ENCODE peak calls at places on chromosomes 3 and 15, in six cellular contexts. R is stimulated activated naive B cell treated with anti-CD40 and anti-IgM and Interleukin-4, amounts not matched to agents 10 μg/mL and 1 μg/mL and 100 μg/mL, for 72 hours; K is heart right ventricle; A is pancreas; E is PC-3; I is GM23338. N is an unnamed sample.

GRCh38 chr15:90981681-90982080 is 12.7 kb downstream of the PRC1 start:
- ATAC-seq in R (peak; percentile 95), K (no peak), A (no peak), E (no peak), I (no peak), N (no peak)

GRCh38 chr15:65374334-65374733 is 3.5 kb downstream of the IGDCC3 start:
- ATAC-seq in R (no peak), K (no peak), A (no peak), E (no peak), I (no peak), N (no peak)

GRCh38 chr3:65925254-65925954 is 113.3 kb downstream of the MAGI1 start:
- ATAC-seq in R (no peak), K (peak; percentile 51), A (peak; percentile 69), E (no peak), I (no peak), N (no peak)

GRCh38 chr15:100207053-100207452 is 134.7 kb downstream of the ADAMTS17 start:
- ATAC-seq in R (no peak), K (peak; percentile 86), A (peak; percentile 61), E (no peak), I (peak; percentile 89), N (no peak)

GRCh38 chr3:72496055-72496690 is 352.1 kb downstream of the SHQ1 start:
- ATAC-seq in R (peak; percentile 82), K (no peak), A (no peak), E (no peak), I (no peak), N (no peak)

GRCh38 chr15:94231728-94232086 is 346 bp downstream of the MCTP2 start:
- ATAC-seq in R (peak; percentile 29), K (no peak), A (peak; percentile 50), E (no peak), I (peak; percentile 75), N (peak; percentile 6)

GRCh38 chr3:102712896-102713295 is 278.1 kb downstream of the ZPLD1 start:
- ATAC-seq in R (no peak), K (no peak), A (no peak), E (no peak), I (no peak), N (peak; percentile 47)

GRCh38 chr15:45186771-45187577 is 792 bp downstream of the SHF start:
- ATAC-seq in R (no peak), K (peak; percentile 10), A (no peak), E (no peak), I (peak; percentile 42), N (no peak)

GRCh38 chr15:27101982-27102381 is 131.0 kb downstream of the GABRG3 start:
- ATAC-seq in R (no peak), K (no peak), A (no peak), E (no peak), I (no peak), N (no peak)

GRCh38 chr3:194158942-194159439 is 23.0 kb downstream of the HES1 start:
- ATAC-seq in R (peak; percentile 27), K (no peak), A (peak; percentile 83), E (peak; percentile 95), I (no peak), N (no peak)

GRCh38 chr15:38398134-38398533 is 55.8 kb upstream of the FAM98B start:
- ATAC-seq in R (no peak), K (peak; percentile 75), A (peak; percentile 46), E (peak; percentile 100), I (no peak), N (no peak)

GRCh38 chr3:114706591-114707224 is 412.9 kb downstream of the TIGIT start:
- ATAC-seq in R (no peak), K (peak; percentile 86), A (peak; percentile 97), E (peak; percentile 98), I (peak; percentile 49), N (peak; percentile 99)

GRCh38 chr3:172087827-172088580 is 48.6 kb downstream of the FNDC3B start:
- ATAC-seq in R (peak; percentile 66), K (no peak), A (peak; percentile 88), E (no peak), I (no peak), N (peak; percentile 69)

GRCh38 chr3:61637088-61638051 is 76.0 kb downstream of the PTPRG start:
- ATAC-seq in R (peak; percentile 39), K (peak; percentile 81), A (peak; percentile 82), E (no peak), I (no peak), N (no peak)

GRCh38 chr3:172076212-172076611 is 36.8 kb downstream of the FNDC3B start:
- ATAC-seq in R (no peak), K (peak; percentile 31), A (no peak), E (no peak), I (no peak), N (no peak)

GRCh38 chr3:101898062-101898461 is 48.7 kb downstream of the NFKBIZ start:
- ATAC-seq in R (no peak), K (no peak), A (no peak), E (no peak), I (no peak), N (no peak)

GRCh38 chr3:173732237-173732636 is 334.7 kb downstream of the NLGN1 start:
- ATAC-seq in R (no peak), K (no peak), A (no peak), E (no peak), I (peak; percentile 23), N (no peak)

GRCh38 chr3:72539856-72540255 is 308.4 kb downstream of the SHQ1 start:
- ATAC-seq in R (no peak), K (no peak), A (no peak), E (no peak), I (no peak), N (no peak)

GRCh38 chr3:25663324-25664065 is 1.2 kb downstream of the TOP2B start:
- ATAC-seq in R (peak; percentile 16), K (peak; percentile 1), A (peak; percentile 51), E (peak; percentile 4), I (peak; percentile 5), N (peak; percentile 13)

GRCh38 chr15:68794869-68795268 is 25.8 kb downstream of the ANP32A start:
- ATAC-seq in R (peak; percentile 21), K (peak; percentile 12), A (peak; percentile 9), E (no peak), I (no peak), N (no peak)

GRCh38 chr15:29934251-29934650 is 112.0 kb upstream of the TJP1 start:
- ATAC-seq in R (no peak), K (no peak), A (no peak), E (peak; percentile 83), I (no peak), N (no peak)

GRCh38 chr15:63453181-63453905 is 51.0 kb upstream of the USP3 start:
- ATAC-seq in R (no peak), K (no peak), A (no peak), E (no peak), I (no peak), N (no peak)

GRCh38 chr3:149000207-149000745 is 8.9 kb downstream of the GYG1 start:
- ATAC-seq in R (no peak), K (no peak), A (no peak), E (no peak), I (no peak), N (no peak)

GRCh38 chr3:67647390-67647878 is 7.0 kb downstream of the SUCLG2 start:
- ATAC-seq in R (no peak), K (peak; percentile 87), A (peak; percentile 81), E (peak; percentile 92), I (no peak), N (peak; percentile 35)

GRCh38 chr15:80991446-80991845 is 1.8 kb upstream of the MESD start:
- ATAC-seq in R (no peak), K (peak; percentile 33), A (peak; percentile 55), E (no peak), I (no peak), N (no peak)

GRCh38 chr3:112001516-112001915 is 2.8 kb downstream of the TAGLN3 start:
- ATAC-seq in R (no peak), K (no peak), A (no peak), E (no peak), I (no peak), N (peak; percentile 55)

GRCh38 chr3:53044371-53045106 is 1.3 kb downstream of the SFMBT1 start:
- ATAC-seq in R (peak; percentile 15), K (peak; percentile 36), A (peak; percentile 7), E (peak; percentile 37), I (peak; percentile 17), N (peak; percentile 14)

GRCh38 chr15:48330855-48331795 is at the start of gene DUT:
- ATAC-seq in R (peak; percentile 88), K (peak; percentile 97), A (peak; percentile 97), E (peak; percentile 93), I (peak; percentile 89), N (peak; percentile 91)

GRCh38 chr3:128726691-128727031 is 678 bp downstream of the RAB7A start:
- ATAC-seq in R (peak; percentile 7), K (peak; percentile 13), A (peak; percentile 54), E (peak; percentile 30), I (peak; percentile 16), N (peak; percentile 74)

GRCh38 chr3:68176600-68176999 is 522.2 kb upstream of the SUCLG2 start:
- ATAC-seq in R (no peak), K (no peak), A (no peak), E (no peak), I (no peak), N (no peak)

GRCh38 chr3:100869787-100870186 is 123.4 kb downstream of the ABI3BP start:
- ATAC-seq in R (no peak), K (peak; percentile 42), A (no peak), E (no peak), I (no peak), N (no peak)

GRCh38 chr3:115518100-115518852 is 105.0 kb upstream of the GAP43 start:
- ATAC-seq in R (no peak), K (peak; percentile 98), A (peak; percentile 37), E (peak; percentile 73), I (peak; percentile 67), N (no peak)

GRCh38 chr3:55675478-55675877 is 188.4 kb upstream of the WNT5A start:
- ATAC-seq in R (peak; percentile 29), K (no peak), A (no peak), E (no peak), I (no peak), N (peak; percentile 68)

GRCh38 chr3:120652896-120653545 is 29.0 kb downstream of the HGD start:
- ATAC-seq in R (no peak), K (no peak), A (peak; percentile 45), E (no peak), I (peak; percentile 35), N (no peak)

GRCh38 chr3:139358857-139359562 is 15.2 kb downstream of the MRPS22 start:
- ATAC-seq in R (peak; percentile 23), K (no peak), A (no peak), E (no peak), I (no peak), N (no peak)

GRCh38 chr15:92020207-92020606 is 166.7 kb downstream of the SLCO3A1 start:
- ATAC-seq in R (no peak), K (no peak), A (peak; percentile 35), E (no peak), I (no peak), N (no peak)

N was measured in activated T-helper 17 cell treated with anti-CD3 and anti-CD28 coated beads, Interleukin-2, amount 50 U/mL, for 72 hours.